ENCODE peak calls at places on chromosomes 6 and 20, in ten cellular contexts. O, T, X, N, E, U, I, Y, J and Z are unnamed samples.

GRCh38 chr20:46558511-46558959 is 8.1 kb upstream of the OCSTAMP start:
- DNase-seq in O (no peak), T (no peak), X (peak; percentile 66), N (peak; percentile 59), E (no peak), U (no peak), I (no peak), Y (peak; percentile 76), J (no peak), Z (no peak)

GRCh38 chr20:51497542-51498467 is 44.7 kb downstream of the NFATC2 start:
- DNase-seq in O (no peak), T (peak; percentile 18), X (peak; percentile 56), N (no peak), E (no peak), U (no peak), I (no peak), Y (peak; percentile 49), J (no peak), Z (no peak)

GRCh38 chr20:62623488-62624324 is 18.6 kb upstream of the SLCO4A1 start:
- DNase-seq in O (peak; percentile 99), T (peak; percentile 80), X (peak; percentile 96), N (peak; percentile 98), E (peak; percentile 99), U (peak; percentile 93), I (peak; percentile 85), Y (peak; percentile 65), J (peak; percentile 86), Z (peak; percentile 71)

GRCh38 chr6:218153-219018 is 73.9 kb upstream of the DUSP22 start:
- DNase-seq in O (no peak), T (no peak), X (no peak), N (no peak), E (peak; percentile 22), U (no peak), I (no peak), Y (no peak), J (peak; percentile 69), Z (no peak)

GRCh38 chr6:99282479-99283062 is 66.9 kb downstream of the FAXC start:
- DNase-seq in O (no peak), T (no peak), X (no peak), N (no peak), E (no peak), U (no peak), I (no peak), Y (peak; percentile 18), J (no peak), Z (no peak)

GRCh38 chr6:30942338-30943060 is 1.7 kb downstream of the MUCL3 start:
- DNase-seq in O (peak; percentile 82), T (no peak), X (peak; percentile 80), N (peak; percentile 85), E (peak; percentile 76), U (peak; percentile 22), I (peak; percentile 95), Y (peak; percentile 63), J (peak; percentile 91), Z (peak; percentile 80)

GRCh38 chr6:31970604-31971271 is 1.2 kb downstream of the DXO start:
- DNase-seq in O (peak; percentile 60), T (no peak), X (peak; percentile 61), N (no peak), E (peak; percentile 27), U (no peak), I (no peak), Y (no peak), J (no peak), Z (no peak)

GRCh38 chr6:114747995-114748625 is 405.3 kb upstream of the HS3ST5 start:
- DNase-seq in O (peak; percentile 70), T (no peak), X (no peak), N (no peak), E (no peak), U (no peak), I (no peak), Y (peak; percentile 42), J (peak; percentile 66), Z (peak; percentile 46)

GRCh38 chr6:138692978-138693909 is 80.3 kb upstream of the CCDC28A start:
- DNase-seq in O (peak; percentile 86), T (peak; percentile 2), X (peak; percentile 69), N (peak; percentile 62), E (peak; percentile 84), U (peak; percentile 58), I (peak; percentile 81), Y (peak; percentile 63), J (peak; percentile 67), Z (peak; percentile 40)

GRCh38 chr6:145241039-145241438 is 494.3 kb downstream of the EPM2A start:
- DNase-seq in O (no peak), T (no peak), X (no peak), N (peak; percentile 4), E (no peak), U (no peak), I (no peak), Y (peak; percentile 78), J (no peak), Z (no peak)

GRCh38 chr6:85135376-85136094 is 314.3 kb upstream of the NT5E start:
- DNase-seq in O (no peak), T (no peak), X (no peak), N (no peak), E (no peak), U (no peak), I (no peak), Y (no peak), J (no peak), Z (no peak)

GRCh38 chr6:137297887-137298286 is 78.7 kb upstream of the IFNGR1 start:
- DNase-seq in O (no peak), T (no peak), X (no peak), N (no peak), E (peak; percentile 11), U (no peak), I (peak; percentile 66), Y (peak; percentile 9), J (peak; percentile 36), Z (no peak)

GRCh38 chr6:3102875-3103274 is 15.6 kb upstream of the BPHL start:
- DNase-seq in O (no peak), T (no peak), X (no peak), N (no peak), E (no peak), U (no peak), I (no peak), Y (no peak), J (no peak), Z (no peak)

GRCh38 chr6:144935181-144935580 is 650.0 kb downstream of the UTRN start:
- DNase-seq in O (no peak), T (no peak), X (no peak), N (no peak), E (no peak), U (no peak), I (no peak), Y (no peak), J (no peak), Z (no peak)

GRCh38 chr6:162887981-162888689 is 160.4 kb downstream of the PACRG start:
- DNase-seq in O (peak; percentile 69), T (no peak), X (no peak), N (no peak), E (peak; percentile 70), U (no peak), I (no peak), Y (no peak), J (no peak), Z (no peak)

GRCh38 chr6:34145161-34146020 is 496 bp downstream of the GRM4 start:
- DNase-seq in O (peak; percentile 22), T (peak; percentile 43), X (peak; percentile 51), N (no peak), E (no peak), U (no peak), I (peak; percentile 80), Y (peak; percentile 53), J (peak; percentile 66), Z (peak; percentile 62)

GRCh38 chr6:1267057-1267732 is 44.7 kb upstream of the FOXQ1 start:
- DNase-seq in O (no peak), T (no peak), X (no peak), N (peak; percentile 30), E (no peak), U (no peak), I (no peak), Y (peak; percentile 12), J (no peak), Z (no peak)

GRCh38 chr6:33692760-33693158 is 18.7 kb downstream of the UQCC2 start:
- DNase-seq in O (no peak), T (peak; percentile 58), X (peak; percentile 77), N (no peak), E (peak; percentile 67), U (no peak), I (no peak), Y (no peak), J (no peak), Z (no peak)

GRCh38 chr6:148251286-148251685 is 91.4 kb upstream of the SASH1 start:
- DNase-seq in O (no peak), T (no peak), X (no peak), N (no peak), E (no peak), U (no peak), I (no peak), Y (peak; percentile 59), J (no peak), Z (no peak)
- TF ChIP-seq CTCF in O (peak; percentile 67), T (peak; percentile 23), X (peak; percentile 51), N (no peak), E (peak; percentile 38), U (peak; percentile 65), I (peak; percentile 42), Y (peak; percentile 34), J (no peak), Z (no peak)

GRCh38 chr6:89510393-89510792 is 77.4 kb downstream of the ANKRD6 start:
- DNase-seq in O (no peak), T (no peak), X (no peak), N (no peak), E (no peak), U (no peak), I (no peak), Y (no peak), J (no peak), Z (no peak)
- TF ChIP-seq CTCF in O (no peak), T (no peak), X (no peak), N (no peak), E (no peak), U (no peak), I (no peak), Y (no peak), J (no peak), Z (no peak)

DNA sequence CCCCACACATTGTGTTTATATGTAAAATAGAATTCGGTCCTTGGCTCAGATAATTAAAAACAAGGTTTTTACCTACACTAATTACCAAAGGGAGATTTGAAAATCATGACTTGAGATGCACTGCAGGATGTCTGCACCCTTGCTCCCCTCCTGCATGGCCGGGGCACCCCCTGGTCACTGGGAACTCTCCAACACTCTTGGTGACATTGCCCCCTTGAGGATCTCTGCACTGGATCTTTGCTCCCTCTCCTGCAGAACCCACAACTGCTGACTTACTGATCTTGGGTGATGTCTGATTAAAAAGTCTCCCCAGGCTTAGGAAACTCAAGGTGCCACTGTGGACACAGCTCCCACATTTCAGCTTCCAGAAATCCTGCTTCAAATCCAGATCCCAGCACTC is 17.1 kb upstream of the CSNK2A1 start:
- DNase-seq in O (no peak), T (no peak), X (no peak), N (no peak), E (no peak), U (no peak), I (no peak), Y (no peak), J (no peak), Z (no peak)
- TF ChIP-seq CTCF in O (no peak), T (no peak), X (no peak), N (no peak), E (no peak), U (no peak), I (peak; percentile 2), Y (no peak), J (no peak), Z (no peak)

DNA sequence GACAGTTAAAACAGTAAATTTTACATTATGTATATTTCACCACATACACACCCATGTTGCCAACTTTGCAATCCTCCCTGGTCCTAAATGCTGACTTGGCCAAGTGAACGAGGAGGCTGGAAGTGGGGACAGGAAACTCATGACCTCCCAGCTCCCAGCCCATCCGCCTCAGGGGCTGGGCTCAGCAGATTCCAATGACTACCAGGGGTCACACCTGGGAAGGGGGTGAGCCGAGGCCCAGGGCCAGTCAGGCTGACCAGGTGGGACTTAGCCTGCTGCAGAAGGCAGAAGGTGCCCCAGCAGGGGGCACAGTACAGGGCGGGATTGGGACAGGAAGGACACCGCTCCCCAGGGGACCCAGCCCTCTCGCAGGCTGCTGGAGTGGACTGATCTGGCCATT is 2.4 kb downstream of the SIGLEC1 start:
- DNase-seq in O (no peak), T (no peak), X (peak; percentile 56), N (no peak), E (no peak), U (no peak), I (no peak), Y (no peak), J (no peak), Z (no peak)
- TF ChIP-seq CTCF in O (no peak), T (no peak), X (no peak), N (no peak), E (no peak), U (no peak), I (no peak), Y (no peak), J (no peak), Z (no peak)